ENCODE peak calls at places on chromosomes 12 and 14, in seven cellular contexts. One of them, this sample, is unnamed.

GRCh38 chr12:3206536-3207072 is 129.4 kb downstream of the TSPAN9 start:
- DNase-seq in H1: no peak
- DNase-seq in HCT116: no peak
- DNase-seq in GM12878: no peak
- DNase-seq in K562: no peak
- DNase-seq in SK-N-SH: no peak
- DNase-seq in HepG2: no peak
- DNase-seq in this sample: no peak

GRCh38 chr12:115835445-115835844 is 442.0 kb downstream of the MED13L start:
- DNase-seq in HepG2: no peak
- DNase-seq in GM12878: no peak
- DNase-seq in SK-N-SH: peak; percentile 40
- DNase-seq in H1: no peak
- DNase-seq in K562: no peak
- DNase-seq in HCT116: no peak
- DNase-seq in this sample: no peak

GRCh38 chr12:124111006-124111405 is 138.0 kb downstream of the ZNF664 start:
- DNase-seq in SK-N-SH: no peak
- DNase-seq in HepG2: no peak
- DNase-seq in H1: no peak
- DNase-seq in GM12878: no peak
- DNase-seq in K562: no peak
- DNase-seq in HCT116: no peak
- DNase-seq in this sample: no peak

GRCh38 chr12:121465921-121466799 is 66.2 kb downstream of the RNF34 start:
- DNase-seq in K562: no peak
- DNase-seq in GM12878: no peak
- DNase-seq in H1: no peak
- DNase-seq in SK-N-SH: peak; percentile 75
- DNase-seq in HepG2: no peak
- DNase-seq in HCT116: no peak
- DNase-seq in this sample: peak; percentile 38

GRCh38 chr14:55399183-55399582 is 12.4 kb downstream of the ATG14 start:
- DNase-seq in K562: no peak
- DNase-seq in SK-N-SH: no peak
- DNase-seq in HepG2: no peak
- DNase-seq in GM12878: no peak
- DNase-seq in HCT116: no peak
- DNase-seq in H1: no peak
- DNase-seq in this sample: no peak

GRCh38 chr12:28558232-28558631 is 368.0 kb downstream of the CCDC91 start:
- DNase-seq in HCT116: no peak
- DNase-seq in GM12878: no peak
- DNase-seq in SK-N-SH: no peak
- DNase-seq in HepG2: no peak
- DNase-seq in H1: no peak
- DNase-seq in K562: no peak
- DNase-seq in this sample: no peak

GRCh38 chr14:70392676-70393075 is 24.2 kb downstream of the SYNJ2BP start:
- DNase-seq in H1: no peak
- DNase-seq in GM12878: no peak
- DNase-seq in K562: no peak
- DNase-seq in HepG2: no peak
- DNase-seq in SK-N-SH: no peak
- DNase-seq in HCT116: no peak
- DNase-seq in this sample: no peak

GRCh38 chr14:24695265-24696241 is 61.6 kb upstream of the GZMB start:
- DNase-seq in SK-N-SH: no peak
- DNase-seq in K562: no peak
- DNase-seq in GM12878: peak; percentile 66
- DNase-seq in HepG2: no peak
- DNase-seq in H1: no peak
- DNase-seq in HCT116: no peak
- DNase-seq in this sample: no peak

GRCh38 chr12:58961906-58962305 is 41.6 kb upstream of the LRIG3 start:
- DNase-seq in HepG2: no peak
- DNase-seq in H1: no peak
- DNase-seq in K562: no peak
- DNase-seq in SK-N-SH: no peak
- DNase-seq in HCT116: no peak
- DNase-seq in GM12878: no peak
- DNase-seq in this sample: no peak

GRCh38 chr12:2979806-2980205 is 20.6 kb downstream of the TEAD4 start:
- DNase-seq in HCT116: no peak
- DNase-seq in SK-N-SH: no peak
- DNase-seq in K562: no peak
- DNase-seq in H1: no peak
- DNase-seq in HepG2: no peak
- DNase-seq in GM12878: no peak
- DNase-seq in this sample: no peak

GRCh38 chr14:85599939-85600338 is 70.0 kb downstream of the FLRT2 start:
- DNase-seq in HepG2: no peak
- DNase-seq in K562: no peak
- DNase-seq in H1: no peak
- DNase-seq in GM12878: no peak
- DNase-seq in SK-N-SH: no peak
- DNase-seq in HCT116: no peak
- DNase-seq in this sample: no peak

GRCh38 chr12:104060791-104061190 is 3.5 kb upstream of the HCFC2 start:
- DNase-seq in SK-N-SH: no peak
- DNase-seq in K562: no peak
- DNase-seq in HepG2: no peak
- DNase-seq in H1: no peak
- DNase-seq in HCT116: no peak
- DNase-seq in GM12878: no peak
- DNase-seq in this sample: no peak

GRCh38 chr12:32332446-32332845 is 66.9 kb upstream of the FGD4 start:
- DNase-seq in HCT116: no peak
- DNase-seq in SK-N-SH: no peak
- DNase-seq in GM12878: no peak
- DNase-seq in K562: no peak
- DNase-seq in HepG2: no peak
- DNase-seq in H1: no peak
- DNase-seq in this sample: no peak

GRCh38 chr14:60656755-60657608 is 7.7 kb upstream of the SIX1 start:
- DNase-seq in HCT116: no peak
- DNase-seq in HepG2: peak; percentile 58
- DNase-seq in K562: no peak
- DNase-seq in GM12878: peak; percentile 31
- DNase-seq in SK-N-SH: peak; percentile 71
- DNase-seq in H1: no peak
- DNase-seq in this sample: peak; percentile 82

GRCh38 chr14:89600950-89601826 is 184.2 kb upstream of the FOXN3 start:
- DNase-seq in HepG2: no peak
- DNase-seq in SK-N-SH: no peak
- DNase-seq in K562: no peak
- DNase-seq in HCT116: no peak
- DNase-seq in H1: no peak
- DNase-seq in GM12878: no peak
- DNase-seq in this sample: no peak

GRCh38 chr12:26566670-26567069 is 266.3 kb downstream of the ITPR2 start:
- DNase-seq in GM12878: no peak
- DNase-seq in HCT116: no peak
- DNase-seq in HepG2: no peak
- DNase-seq in K562: no peak
- DNase-seq in H1: no peak
- DNase-seq in SK-N-SH: no peak
- DNase-seq in this sample: no peak

GRCh38 chr14:97602438-97603117 is 805.4 kb downstream of the VRK1 start:
- DNase-seq in HepG2: no peak
- DNase-seq in SK-N-SH: no peak
- DNase-seq in GM12878: no peak
- DNase-seq in H1: no peak
- DNase-seq in HCT116: no peak
- DNase-seq in K562: no peak
- DNase-seq in this sample: no peak

GRCh38 chr12:99027491-99027890 is 382.4 kb downstream of the APAF1 start:
- DNase-seq in H1: no peak
- DNase-seq in GM12878: no peak
- DNase-seq in SK-N-SH: no peak
- DNase-seq in HCT116: no peak
- DNase-seq in K562: no peak
- DNase-seq in HepG2: no peak
- DNase-seq in this sample: no peak

GRCh38 chr12:1630827-1631591 is 2.0 kb downstream of the WNT5B start:
- DNase-seq in HCT116: no peak
- DNase-seq in SK-N-SH: peak; percentile 49
- DNase-seq in K562: no peak
- DNase-seq in GM12878: no peak
- DNase-seq in H1: no peak
- DNase-seq in HepG2: peak; percentile 24
- DNase-seq in this sample: no peak

GRCh38 chr14:72699433-72699832 is 194.5 kb downstream of the DPF3 start:
- DNase-seq in HepG2: no peak
- DNase-seq in H1: no peak
- DNase-seq in K562: no peak
- DNase-seq in HCT116: no peak
- DNase-seq in GM12878: no peak
- DNase-seq in SK-N-SH: no peak
- DNase-seq in this sample: no peak

GRCh38 chr14:72701610-72702009 is 192.3 kb downstream of the DPF3 start:
- DNase-seq in GM12878: no peak
- DNase-seq in SK-N-SH: peak; percentile 59
- DNase-seq in HepG2: no peak
- DNase-seq in H1: no peak
- DNase-seq in K562: no peak
- DNase-seq in HCT116: no peak
- DNase-seq in this sample: no peak

GRCh38 chr14:72700338-72701231 is 193.3 kb downstream of the DPF3 start:
- DNase-seq in H1: no peak
- DNase-seq in GM12878: no peak
- DNase-seq in HepG2: no peak
- DNase-seq in K562: no peak
- DNase-seq in SK-N-SH: no peak
- DNase-seq in HCT116: no peak
- DNase-seq in this sample: no peak

GRCh38 chr14:72701232-72701555 is 192.7 kb downstream of the DPF3 start:
- DNase-seq in H1: no peak
- DNase-seq in HCT116: no peak
- DNase-seq in SK-N-SH: peak; percentile 37
- DNase-seq in K562: no peak
- DNase-seq in GM12878: no peak
- DNase-seq in HepG2: no peak
- DNase-seq in this sample: no peak

DNA sequence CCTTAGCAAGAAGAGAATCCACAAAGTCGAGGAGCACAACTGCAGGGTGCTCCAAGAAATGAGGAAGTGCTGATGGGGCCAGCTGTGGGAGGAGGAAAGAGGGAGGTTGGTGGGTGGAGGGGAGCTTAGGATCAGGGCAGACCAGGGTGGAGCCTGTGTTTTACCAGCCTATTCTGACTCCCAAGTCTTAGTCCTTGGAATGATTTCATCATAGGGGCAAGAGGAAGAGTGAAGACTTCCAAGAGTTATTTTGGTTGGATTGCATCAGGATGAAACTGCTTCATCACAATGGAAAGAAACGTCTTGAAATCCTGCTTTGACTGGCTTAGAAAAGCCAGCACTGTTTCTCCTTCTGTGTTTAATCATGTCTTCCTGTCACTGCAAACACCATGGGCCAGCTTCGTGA is 194.0 kb downstream of the DPF3 start:
- DNase-seq in K562: no peak
- DNase-seq in HCT116: no peak
- DNase-seq in H1: no peak
- DNase-seq in SK-N-SH: no peak
- DNase-seq in HepG2: no peak
- DNase-seq in GM12878: no peak
- DNase-seq in this sample: no peak
- TF ChIP-seq JUND in K562: no peak
- TF ChIP-seq JUND in HCT116: no peak
- TF ChIP-seq JUND in H1: no peak
- TF ChIP-seq JUND in SK-N-SH: no peak
- TF ChIP-seq JUND in HepG2: no peak
- TF ChIP-seq JUND in GM12878: no peak
- TF ChIP-seq JUND in this sample: no peak

DNA sequence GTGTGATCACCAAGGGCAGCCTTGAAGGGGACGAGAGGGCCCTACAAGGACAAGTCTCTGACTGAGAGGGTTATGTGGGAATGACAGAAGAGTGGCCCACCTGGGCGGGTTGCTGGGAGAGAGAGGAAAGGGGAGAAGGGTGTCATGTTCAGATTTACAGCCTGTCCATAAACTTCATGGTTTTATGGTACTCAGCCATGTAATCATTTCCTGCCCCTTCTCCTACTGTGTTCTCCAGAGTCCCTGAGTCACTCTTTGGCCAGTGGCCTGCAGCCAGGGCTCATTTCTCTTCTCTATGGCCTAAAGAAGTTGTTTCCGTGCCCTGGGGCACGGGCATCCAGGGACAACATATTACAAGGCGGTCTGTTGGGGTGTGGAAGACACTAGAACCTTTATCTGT is 26.7 kb downstream of the DDX47 start:
- DNase-seq in SK-N-SH: no peak
- DNase-seq in H1: no peak
- DNase-seq in HepG2: no peak
- DNase-seq in K562: no peak
- DNase-seq in HCT116: peak; percentile 90
- DNase-seq in GM12878: no peak
- DNase-seq in this sample: no peak
- TF ChIP-seq JUND in SK-N-SH: peak; percentile 92
- TF ChIP-seq JUND in H1: no peak
- TF ChIP-seq JUND in HepG2: no peak
- TF ChIP-seq JUND in K562: no peak
- TF ChIP-seq JUND in HCT116: peak; percentile 94
- TF ChIP-seq JUND in GM12878: no peak
- TF ChIP-seq JUND in this sample: no peak

GRCh38 chr14:93007225-93007997 is 84.5 kb downstream of the CHGA start:
- DNase-seq in HCT116: no peak
- DNase-seq in GM12878: peak; percentile 23
- DNase-seq in H1: no peak
- DNase-seq in SK-N-SH: no peak
- DNase-seq in HepG2: no peak
- DNase-seq in K562: no peak
- DNase-seq in this sample: no peak

GRCh38 chr14:93010118-93010475 is 87.1 kb downstream of the CHGA start:
- DNase-seq in SK-N-SH: no peak
- DNase-seq in HepG2: peak; percentile 67
- DNase-seq in H1: no peak
- DNase-seq in GM12878: no peak
- DNase-seq in K562: no peak
- DNase-seq in HCT116: no peak
- DNase-seq in this sample: no peak

GRCh38 chr14:93006484-93007128 is 83.7 kb downstream of the CHGA start:
- DNase-seq in SK-N-SH: no peak
- DNase-seq in HCT116: no peak
- DNase-seq in H1: no peak
- DNase-seq in GM12878: no peak
- DNase-seq in HepG2: no peak
- DNase-seq in K562: no peak
- DNase-seq in this sample: no peak

GRCh38 chr14:93009471-93010117 is 86.6 kb downstream of the CHGA start:
- DNase-seq in SK-N-SH: peak; percentile 89
- DNase-seq in HCT116: no peak
- DNase-seq in H1: no peak
- DNase-seq in GM12878: no peak
- DNase-seq in K562: no peak
- DNase-seq in HepG2: no peak
- DNase-seq in this sample: no peak

GRCh38 chr14:93008381-93008780 is 85.4 kb downstream of the CHGA start:
- DNase-seq in SK-N-SH: peak; percentile 82
- DNase-seq in HCT116: no peak
- DNase-seq in HepG2: no peak
- DNase-seq in GM12878: no peak
- DNase-seq in K562: peak; percentile 25
- DNase-seq in H1: no peak
- DNase-seq in this sample: peak; percentile 46
- TF ChIP-seq JUND in SK-N-SH: no peak
- TF ChIP-seq JUND in HCT116: no peak
- TF ChIP-seq JUND in HepG2: no peak
- TF ChIP-seq JUND in GM12878: no peak
- TF ChIP-seq JUND in K562: no peak
- TF ChIP-seq JUND in H1: no peak
- TF ChIP-seq JUND in this sample: no peak

GRCh38 chr14:33871394-33871793 is 79.5 kb downstream of the EGLN3 start:
- DNase-seq in HepG2: no peak
- DNase-seq in GM12878: no peak
- DNase-seq in H1: no peak
- DNase-seq in K562: peak; percentile 19
- DNase-seq in HCT116: no peak
- DNase-seq in SK-N-SH: no peak
- DNase-seq in this sample: no peak
- TF ChIP-seq JUND in HepG2: no peak
- TF ChIP-seq JUND in GM12878: no peak
- TF ChIP-seq JUND in H1: no peak
- TF ChIP-seq JUND in K562: no peak
- TF ChIP-seq JUND in HCT116: no peak
- TF ChIP-seq JUND in SK-N-SH: no peak
- TF ChIP-seq JUND in this sample: no peak

This sample was measured in T47D.